ENCODE peak calls at places on chromosomes 12 and 14, in nine cellular contexts. S, V, W, T, G, J, F, N and M are unnamed samples.

GRCh38 chr12:95838125-95838524 is 20.6 kb upstream of the SNRPF start:
- DNase-seq in S (no peak), V (no peak), W (peak; percentile 58), T (peak; percentile 21), G (no peak), J (no peak), F (no peak), N (no peak), M (peak; percentile 85)

GRCh38 chr12:30945443-30946164 is 19.1 kb downstream of the TSPAN11 start:
- DNase-seq in S (no peak), V (no peak), W (no peak), T (no peak), G (no peak), J (no peak), F (no peak), N (no peak), M (no peak)

GRCh38 chr12:69059465-69060457 is 126.8 kb upstream of the CPM start:
- DNase-seq in S (no peak), V (no peak), W (peak; percentile 87), T (peak; percentile 98), G (no peak), J (no peak), F (no peak), N (peak; percentile 64), M (peak; percentile 95)

GRCh38 chr12:85484387-85484786 is 204.4 kb downstream of the ALX1 start:
- DNase-seq in S (no peak), V (peak; percentile 10), W (no peak), T (no peak), G (peak; percentile 4), J (no peak), F (no peak), N (no peak), M (no peak)

GRCh38 chr14:75254901-75255300 is 23.7 kb upstream of the FOS start:
- DNase-seq in S (no peak), V (no peak), W (no peak), T (peak; percentile 92), G (no peak), J (no peak), F (no peak), N (no peak), M (peak; percentile 16)

GRCh38 chr12:1776139-1776975 is 44.0 kb upstream of the LRTM2 start:
- DNase-seq in S (no peak), V (no peak), W (peak; percentile 66), T (peak; percentile 93), G (no peak), J (no peak), F (no peak), N (peak; percentile 61), M (peak; percentile 88)

GRCh38 chr12:108839011-108839889 is 18.1 kb downstream of the SSH1 start:
- DNase-seq in S (no peak), V (no peak), W (peak; percentile 69), T (no peak), G (no peak), J (peak; percentile 80), F (no peak), N (peak; percentile 97), M (no peak)

GRCh38 chr14:102370305-102370809 is 7.6 kb downstream of the TECPR2 start:
- DNase-seq in S (no peak), V (no peak), W (no peak), T (peak; percentile 8), G (no peak), J (no peak), F (no peak), N (no peak), M (no peak)

GRCh38 chr12:1053690-1054089 is 62.7 kb downstream of the ERC1 start:
- DNase-seq in S (no peak), V (no peak), W (no peak), T (no peak), G (no peak), J (no peak), F (no peak), N (no peak), M (no peak)

GRCh38 chr12:556498-556897 is 96.8 kb downstream of the B4GALNT3 start:
- DNase-seq in S (no peak), V (no peak), W (no peak), T (no peak), G (no peak), J (no peak), F (no peak), N (no peak), M (no peak)

GRCh38 chr12:122646568-122647220 is 56.5 kb downstream of the HCAR2 start:
- DNase-seq in S (peak; percentile 56), V (peak; percentile 90), W (peak; percentile 78), T (peak; percentile 66), G (peak; percentile 51), J (no peak), F (peak; percentile 20), N (peak; percentile 78), M (peak; percentile 76)

GRCh38 chr12:70648831-70649230 is 11.6 kb upstream of the PTPRB start:
- DNase-seq in S (no peak), V (no peak), W (peak; percentile 81), T (peak; percentile 25), G (no peak), J (no peak), F (no peak), N (peak; percentile 52), M (peak; percentile 53)

GRCh38 chr14:53591816-53592215 is 364.8 kb downstream of the BMP4 start:
- DNase-seq in S (no peak), V (no peak), W (no peak), T (peak; percentile 25), G (no peak), J (no peak), F (no peak), N (no peak), M (no peak)

GRCh38 chr14:37697489-37698121 is 102.2 kb downstream of the TTC6 start:
- DNase-seq in S (no peak), V (no peak), W (peak; percentile 73), T (peak; percentile 85), G (no peak), J (no peak), F (no peak), N (peak; percentile 79), M (peak; percentile 89)